ENCODE peak calls at places on chromosomes 13 and 19, in eight cellular contexts. N, V, E, T, Q, H, W and U are unnamed samples.

GRCh38 chr19:18397242-18398202 is at the start of gene LRRC25:
- DNase-seq in W (no peak), N (peak), Q (no peak), E (no peak), T (no peak), V (no peak), H (peak), U (no peak)

GRCh38 chr19:48539503-48540096 is 12.4 kb upstream of the SULT2B1 start:
- DNase-seq in V (no peak), T (no peak), Q (no peak), E (peak), H (peak), N (no peak), W (no peak), U (no peak)

GRCh38 chr19:56348289-56348877 is 33.7 kb upstream of the ZSCAN5A start:
- DNase-seq in H (no peak), Q (no peak), N (no peak), T (no peak), E (peak), V (no peak), W (peak), U (no peak)

GRCh38 chr13:106468207-106468606 is 67.3 kb downstream of the EFNB2 start:
- DNase-seq in W (no peak), H (no peak), V (no peak), T (no peak), E (no peak), Q (no peak), N (no peak), U (no peak)

GRCh38 chr19:32688315-32688714 is 3.3 kb upstream of the NUDT19 start:
- DNase-seq in E (no peak), N (no peak), T (no peak), V (no peak), W (no peak), H (no peak), Q (no peak), U (no peak)

GRCh38 chr19:13077233-13077632 is 25.4 kb downstream of the LYL1 start:
- DNase-seq in H (no peak), E (no peak), N (no peak), W (peak), V (no peak), Q (no peak), T (no peak), U (no peak)

GRCh38 chr13:48492123-48493075 is 40.5 kb downstream of the RCBTB2 start:
- DNase-seq in T (peak), Q (peak), E (peak), H (peak), V (peak), W (peak), N (peak), U (no peak)

GRCh38 chr13:68176486-68176885 is 946.4 kb upstream of the PCDH9 start:
- DNase-seq in T (no peak), W (no peak), N (no peak), E (peak), Q (no peak), H (no peak), V (no peak), U (no peak)

GRCh38 chr13:20494656-20495055 is 31.0 kb downstream of the CRYL1 start:
- DNase-seq in V (no peak), H (no peak), W (no peak), E (no peak), T (no peak), Q (no peak), N (no peak), U (no peak)

GRCh38 chr13:20495087-20496023 is 30.3 kb downstream of the CRYL1 start:
- DNase-seq in E (peak), H (peak), W (peak), T (peak), Q (peak), N (no peak), V (peak), U (peak)

GRCh38 chr13:20492036-20492435 is 33.6 kb downstream of the CRYL1 start:
- DNase-seq in V (no peak), H (no peak), T (no peak), N (no peak), W (no peak), E (no peak), Q (no peak), U (no peak)

GRCh38 chr13:20489185-20489820 is 36.4 kb downstream of the CRYL1 start:
- DNase-seq in Q (no peak), N (no peak), H (no peak), W (peak), E (no peak), T (no peak), V (no peak), U (no peak)

DNA sequence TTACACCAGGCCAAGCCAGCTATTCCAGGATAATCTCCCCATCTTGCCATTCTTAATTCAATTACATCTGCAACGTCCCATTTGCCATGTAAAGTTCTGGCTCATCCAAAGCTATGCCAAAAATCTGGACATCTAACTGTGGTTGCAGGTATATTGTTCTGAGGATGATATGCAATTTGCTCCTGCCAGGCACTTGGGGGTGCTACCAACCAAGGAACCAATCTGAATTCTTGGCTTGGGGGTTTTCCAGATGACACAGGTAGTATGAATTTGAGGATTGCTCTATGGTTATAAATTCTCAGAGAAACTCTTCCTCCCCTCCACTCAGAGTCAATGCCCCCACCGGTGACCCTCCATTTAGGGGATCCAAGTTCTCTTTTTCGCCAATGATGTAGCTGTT is 33.0 kb downstream of the CRYL1 start:
- DNase-seq in T (no peak), E (peak), N (no peak), Q (no peak), H (no peak), W (no peak), V (no peak), U (no peak)
- TF ChIP-seq CTCF in T (no peak), E (peak), N (no peak), Q (peak), H (no peak), W (peak), V (no peak), U (no peak)

GRCh38 chr13:46206138-46206537 is 5.6 kb upstream of the LRRC63 start:
- DNase-seq in T (no peak), E (no peak), H (no peak), Q (no peak), N (no peak), V (no peak), W (no peak), U (no peak)
- H3K4me3 ChIP-seq in T (no peak), E (no peak), H (no peak), Q (no peak), N (no peak), V (no peak), W (no peak), U (no peak)

DNA sequence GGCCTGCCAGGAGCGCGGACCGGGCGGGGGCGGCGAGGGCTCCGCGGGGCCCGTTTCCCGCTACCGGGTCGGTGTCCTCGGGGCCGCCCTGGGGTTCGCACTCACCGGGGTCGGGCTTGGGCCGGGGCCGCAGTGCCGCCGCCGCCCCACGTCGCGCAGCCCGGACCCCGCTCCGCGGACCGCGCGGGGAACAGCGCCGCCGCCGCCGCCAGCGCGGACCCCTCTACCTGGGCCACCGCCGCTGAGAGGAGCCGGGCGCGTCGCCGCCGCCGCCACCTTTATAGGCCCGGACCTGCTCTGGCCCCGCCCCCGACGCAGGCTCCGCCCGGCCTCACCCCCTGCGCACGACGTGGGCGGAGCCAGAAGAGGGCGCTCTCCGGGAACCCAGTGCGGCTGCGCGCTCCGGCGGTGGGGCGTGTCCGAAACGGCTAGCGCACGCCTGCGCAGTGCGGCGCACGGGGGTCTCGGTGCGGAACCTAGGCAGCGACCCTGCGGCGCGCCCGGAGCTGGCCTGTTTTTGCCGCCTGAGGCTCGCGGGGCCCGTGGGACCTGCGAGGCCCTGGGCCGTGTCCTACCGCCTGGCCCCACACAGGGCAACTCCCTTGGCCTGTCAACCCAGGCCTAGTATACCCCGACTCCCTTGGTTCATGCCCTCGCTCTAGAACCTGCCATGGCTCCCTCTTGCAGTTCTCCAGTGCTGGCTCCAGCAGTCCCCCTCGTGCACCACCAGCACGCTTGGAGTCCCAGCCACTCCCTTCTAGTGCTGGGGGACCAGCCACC is at the start of gene MKNK2:
- DNase-seq in T (peak), V (peak), Q (no peak), W (peak), E (peak), N (peak), H (peak), U (no peak)
- TF ChIP-seq CTCF in T (peak), V (peak), Q (peak), W (peak), E (peak), N (peak), H (peak), U (peak)

GRCh38 chr19:6387372-6387771 is 5.6 kb downstream of the GTF2F1 start:
- DNase-seq in E (no peak), W (no peak), H (no peak), T (no peak), V (no peak), Q (no peak), N (no peak), U (no peak)

GRCh38 chr19:6378498-6378897 is 2.8 kb upstream of the PSPN start:
- DNase-seq in N (no peak), E (no peak), H (no peak), Q (no peak), V (no peak), W (no peak), T (no peak), U (no peak)

GRCh38 chr19:6381030-6381750 is 5.5 kb upstream of the PSPN start:
- DNase-seq in N (no peak), Q (no peak), V (no peak), W (no peak), E (no peak), H (no peak), T (no peak), U (no peak)

GRCh38 chr19:6379744-6380143 is 4.0 kb upstream of the PSPN start:
- DNase-seq in N (no peak), T (no peak), W (no peak), Q (no peak), E (no peak), V (no peak), H (no peak), U (no peak)

GRCh38 chr19:6383188-6383587 is 7.5 kb upstream of the PSPN start:
- DNase-seq in V (no peak), W (no peak), N (no peak), T (no peak), E (no peak), Q (no peak), H (no peak), U (no peak)
- H3K4me3 ChIP-seq in V (no peak), W (no peak), N (no peak), T (no peak), E (no peak), Q (no peak), H (peak), U (no peak)

DNA sequence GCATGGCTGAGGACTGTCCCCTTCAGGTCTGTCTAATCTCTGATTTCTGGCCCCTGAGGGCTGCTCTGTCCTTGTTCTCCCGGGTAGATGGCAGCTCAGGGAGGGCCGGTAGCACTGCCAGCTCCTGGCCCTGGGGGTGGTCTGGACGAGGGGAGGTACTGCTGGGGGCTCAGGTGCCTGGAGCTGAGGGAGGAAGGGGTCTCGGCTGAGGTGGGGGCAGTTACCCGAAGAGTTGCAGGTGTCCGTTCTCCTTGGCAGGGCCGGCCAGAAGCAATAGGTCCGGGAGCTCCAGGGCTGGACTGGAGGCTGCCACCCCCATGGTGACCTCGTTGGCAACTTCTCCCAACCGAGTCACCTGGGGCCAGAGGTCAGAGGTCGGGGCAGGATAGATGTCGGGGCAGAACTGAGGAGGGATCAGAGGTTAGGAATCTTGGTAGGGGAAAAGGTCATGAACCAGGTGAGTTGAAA is 1.2 kb upstream of the EMC10 start:
- DNase-seq in Q (no peak), E (no peak), V (no peak), W (no peak), H (no peak), N (no peak), T (no peak), U (no peak)
- TF ChIP-seq CTCF in Q (no peak), E (no peak), V (no peak), W (no peak), H (no peak), N (no peak), T (no peak), U (no peak)